ENCODE peak calls at places on chromosomes 16 and 17, in eight cellular contexts. C, Q, K, W, F, Z, T and M are unnamed samples. For H3K9me3, the result is how much of the 10 kb centered on the place peaks cover.

GRCh38 chr16:49588729-49589384 is 215.3 kb downstream of the C16orf78 start:
- DNase-seq in T (no peak), K (no peak), Z (no peak), F (no peak), W (no peak), C (no peak), Q (no peak), M (no peak)

GRCh38 chr17:19381741-19382444 is 3.6 kb downstream of the MAPK7 start:
- DNase-seq in T (no peak), F (no peak), K (no peak), C (no peak), Q (no peak), Z (no peak), W (no peak), M (no peak)

GRCh38 chr17:42512733-42513251 is 23.2 kb upstream of the NAGLU start:
- DNase-seq in C (no peak), F (no peak), T (no peak), W (no peak), K (no peak), Z (no peak), Q (no peak), M (no peak)

GRCh38 chr17:45372325-45372869 is 55.6 kb upstream of the MAP3K14 start:
- DNase-seq in T (no peak), F (no peak), Z (no peak), K (no peak), Q (no peak), W (no peak), C (no peak), M (no peak)

GRCh38 chr17:77297693-77298666 is 157.2 kb downstream of the SEC14L1 start:
- DNase-seq in K (no peak), F (no peak), Q (no peak), W (no peak), C (no peak), T (no peak), Z (no peak), M (no peak)

GRCh38 chr17:81339502-81340296 is 44.6 kb upstream of the SLC38A10 start:
- DNase-seq in W (no peak), T (no peak), Q (no peak), F (no peak), Z (no peak), K (no peak), C (no peak), M (no peak)

GRCh38 chr17:69944406-69944805 is 130.6 kb upstream of the KCNJ16 start:
- DNase-seq in K (no peak), C (no peak), Q (no peak), T (no peak), W (no peak), F (no peak), Z (no peak), M (no peak)

GRCh38 chr17:50904522-50905459 is 38.6 kb upstream of the TOB1 start:
- DNase-seq in F (no peak), Q (peak), Z (no peak), W (no peak), T (no peak), C (no peak), K (peak), M (no peak)

GRCh38 chr17:48051706-48052486 is 3.7 kb downstream of the NFE2L1 start:
- DNase-seq in T (no peak), C (no peak), F (no peak), K (peak), Q (peak), Z (no peak), W (no peak), M (peak)

GRCh38 chr16:86734559-86735480 is 156.5 kb downstream of the FOXL1 start:
- DNase-seq in W (no peak), T (no peak), K (no peak), C (no peak), Z (no peak), F (no peak), Q (no peak), M (no peak)

GRCh38 chr17:1030684-1031557 is 34.0 kb downstream of the TIMM22 start:
- DNase-seq in W (no peak), Q (peak), T (no peak), K (peak), C (no peak), F (no peak), Z (no peak), M (no peak)

GRCh38 chr17:34155947-34156346 is 99.1 kb upstream of the CCL2 start:
- DNase-seq in T (no peak), C (no peak), Q (no peak), Z (no peak), K (no peak), W (no peak), F (no peak), M (no peak)

GRCh38 chr17:65749479-65749878 is 188.0 kb upstream of the AXIN2 start:
- DNase-seq in T (no peak), F (no peak), Z (no peak), W (no peak), Q (no peak), K (no peak), C (no peak), M (no peak)

GRCh38 chr17:28949185-28950016 is 1.9 kb downstream of the PHF12 start:
- DNase-seq in K (peak), Z (no peak), T (no peak), W (no peak), C (peak), Q (peak), F (peak), M (peak)

GRCh38 chr16:27224741-27225300 is 21.5 kb downstream of the KDM8 start:
- DNase-seq in T (no peak), Q (no peak), F (no peak), C (no peak), Z (no peak), K (no peak), W (no peak), M (no peak)

GRCh38 chr16:46854846-46855245 is 23.9 kb upstream of the C16orf87 start:
- DNase-seq in C (no peak), Q (no peak), W (no peak), Z (no peak), T (no peak), F (no peak), K (no peak), M (no peak)

GRCh38 chr16:29995330-29995910 is at the start of gene HIRIP3:
- DNase-seq in W (peak), Z (peak), K (peak), C (peak), T (no peak), Q (peak), F (peak), M (peak)

GRCh38 chr17:63173450-63173849 is 207.4 kb downstream of the TANC2 start:
- DNase-seq in F (no peak), T (no peak), C (no peak), W (no peak), Z (no peak), K (no peak), Q (no peak), M (no peak)

GRCh38 chr16:82756283-82756599 is 129.5 kb downstream of the CDH13 start:
- DNase-seq in C (no peak), T (no peak), Q (no peak), W (no peak), F (no peak), Z (no peak), K (no peak), M (no peak)

GRCh38 chr16:20868890-20869289 is 31.3 kb downstream of the DCUN1D3 start:
- DNase-seq in T (no peak), C (no peak), W (no peak), Z (no peak), F (no peak), K (peak), Q (peak), M (peak)

GRCh38 chr16:79821911-79822310 is 221.4 kb upstream of the MAF start:
- DNase-seq in C (no peak), W (no peak), T (no peak), K (no peak), F (no peak), Q (no peak), Z (no peak), M (no peak)

GRCh38 chr16:35574454-35575431 is 2115.3 kb downstream of the TP53TG3F start:
- DNase-seq in Q (no peak), T (no peak), W (no peak), C (no peak), Z (no peak), K (no peak), F (no peak), M (no peak)
- H3K9me3 ChIP-seq in Q (under half), T (under half), W (under half), C (under half), Z (under half), K (under half), F (under half), M (under half)

GRCh38 chr17:73791121-73791520 is 146.9 kb upstream of the SDK2 start:
- DNase-seq in K (no peak), W (no peak), Z (no peak), T (no peak), F (no peak), C (no peak), Q (no peak), M (no peak)
- H3K9me3 ChIP-seq in K (under half), W (under half), Z (under half), T (under half), F (under half), C (under half), Q (under half), M (under half)

GRCh38 chr16:63925221-63925620 is 1196.6 kb downstream of the CDH11 start:
- DNase-seq in T (no peak), W (no peak), C (no peak), K (no peak), F (no peak), Q (no peak), Z (no peak), M (no peak)
- H3K9me3 ChIP-seq in T (under half), W (under half), C (under half), K (under half), F (under half), Q (under half), Z (under half), M (under half)

GRCh38 chr16:64900029-64900428 is 221.8 kb downstream of the CDH11 start:
- DNase-seq in K (no peak), F (no peak), W (no peak), T (no peak), Z (no peak), C (no peak), Q (no peak), M (no peak)
- H3K9me3 ChIP-seq in K (under half), F (under half), W (under half), T (under half), Z (under half), C (under half), Q (under half), M (under half)

GRCh38 chr16:1446296-1447080 is 2.1 kb upstream of the CCDC154 start:
- DNase-seq in Z (no peak), Q (no peak), T (no peak), W (no peak), F (no peak), K (no peak), C (no peak), M (no peak)
- H3K9me3 ChIP-seq in Z (under half), Q (under half), T (under half), W (under half), F (under half), K (under half), C (under half), M (under half)

DNA sequence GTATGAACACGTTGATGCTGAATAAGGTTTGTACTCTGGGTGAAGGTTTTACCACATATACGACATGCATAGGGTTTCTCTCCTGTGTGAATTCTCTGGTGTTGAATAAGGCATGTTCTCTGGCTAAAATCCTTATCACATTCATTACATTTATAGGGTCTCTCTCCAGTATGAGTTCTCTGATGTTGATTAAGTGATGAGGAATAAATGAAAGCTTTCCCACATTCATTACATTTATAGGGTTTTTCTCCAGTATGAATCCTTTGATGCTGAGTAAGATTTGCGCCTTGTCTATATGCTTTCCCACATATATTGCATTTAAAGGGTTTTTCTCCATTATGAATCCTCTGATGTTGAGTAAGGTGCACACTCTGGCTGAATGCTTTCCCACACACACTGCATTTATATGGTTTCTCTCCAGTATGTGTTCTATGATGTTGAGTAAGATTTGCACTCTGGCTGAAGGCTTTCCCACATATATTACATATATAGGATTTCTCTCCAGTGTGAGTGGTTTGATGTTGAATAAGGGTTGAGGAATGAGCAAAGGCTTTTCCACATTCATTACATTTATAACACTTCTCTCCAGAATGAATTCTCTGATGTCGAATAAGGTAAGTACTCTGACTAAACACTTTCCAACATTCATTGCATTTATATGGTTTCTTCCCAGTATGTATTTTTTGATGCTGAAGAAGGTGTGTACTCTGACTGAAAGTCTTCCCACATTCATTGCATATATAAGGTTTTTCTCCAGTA is 16.9 kb downstream of the ZNF287 start:
- DNase-seq in K (no peak), Q (no peak), T (no peak), F (no peak), C (no peak), W (no peak), Z (no peak), M (no peak)
- H3K9me3 ChIP-seq in K (under half), Q (under half), T (half or more), F (under half), C (half or more), W (under half), Z (under half), M (half or more)

GRCh38 chr17:82948957-82949356 is 109.1 kb upstream of the ZNF750 start:
- DNase-seq in K (no peak), Q (no peak), F (no peak), W (no peak), C (no peak), T (no peak), Z (no peak), M (no peak)
- H3K9me3 ChIP-seq in K (under half), Q (under half), F (under half), W (under half), C (half or more), T (under half), Z (under half), M (under half)

GRCh38 chr17:5184284-5184683 is 7.4 kb downstream of the ZNF594 start:
- DNase-seq in F (peak), Z (no peak), T (no peak), W (no peak), K (no peak), Q (no peak), C (no peak), M (no peak)
- H3K9me3 ChIP-seq in F (half or more), Z (half or more), T (half or more), W (under half), K (under half), Q (under half), C (half or more), M (under half)

DNA sequence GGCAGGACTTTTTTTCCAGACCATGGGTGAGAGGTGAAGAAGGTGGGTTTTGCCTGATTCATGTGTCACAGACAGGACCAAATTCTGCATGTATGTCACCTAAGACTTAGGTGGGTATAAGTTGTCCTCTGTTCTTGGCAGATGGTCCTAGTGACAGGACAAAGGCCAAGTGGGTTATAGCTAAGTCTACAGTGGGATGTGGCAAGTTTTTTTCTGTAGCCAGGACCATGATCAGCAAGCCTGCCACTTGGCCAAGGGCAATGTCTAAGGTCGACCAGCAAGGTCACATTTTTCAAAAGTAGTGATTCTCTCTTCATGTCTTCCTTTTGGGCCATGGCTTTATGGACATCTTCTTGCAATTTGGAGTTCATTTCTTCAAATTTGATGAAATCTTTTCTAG is 20.2 kb downstream of the ZNF267 start:
- DNase-seq in K (no peak), F (no peak), W (no peak), Z (no peak), T (no peak), C (no peak), Q (no peak), M (no peak)
- H3K9me3 ChIP-seq in K (under half), F (under half), W (under half), Z (half or more), T (under half), C (half or more), Q (under half), M (half or more)

DNA sequence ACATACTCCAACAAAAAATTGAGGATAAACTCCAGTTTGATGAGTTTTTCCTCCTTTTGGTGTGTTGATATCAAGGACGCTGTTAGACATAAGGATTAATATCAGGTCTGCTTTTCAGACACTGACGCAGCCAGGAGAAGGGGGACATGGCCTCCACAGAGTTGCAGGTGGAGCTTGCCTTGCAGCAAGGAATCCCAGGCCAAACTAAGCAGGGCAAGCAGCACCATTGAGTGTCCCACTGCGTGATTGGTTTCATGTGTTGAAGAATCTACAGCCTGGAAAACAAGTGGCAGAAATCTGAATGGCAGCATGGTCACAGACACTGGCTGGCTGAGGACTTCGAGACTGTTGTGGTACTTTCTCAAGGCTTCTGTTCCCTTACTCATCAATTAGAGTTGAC is 777.6 kb downstream of the KCNJ18 start:
- DNase-seq in W (no peak), T (no peak), C (no peak), Z (no peak), K (no peak), F (no peak), Q (no peak), M (no peak)
- H3K9me3 ChIP-seq in W (under half), T (under half), C (under half), Z (under half), K (under half), F (under half), Q (under half), M (under half)